ENCODE peak calls at places on chromosomes 6 and 20, in seven cellular contexts. V is heart left ventricle; K is adrenal gland; Q is activated naive CD4-positive, alpha-beta T cell treated with anti-CD3 and anti-CD28 coated beads for 36 hours; L is RCC 7860; S is stimulated activated CD4-positive, alpha-beta T cell treated with anti-CD3 and anti-CD28 coated beads, Interleukin-1b, Interleukin-23, amount 100 ng/mL, for 24 hours; O is activated T-helper 1 cell treated with anti-CD3 and anti-CD28 coated beads, Interleukin-12 subunit alpha, Interleukin-12 subunit beta, Interleukin-2, Interleukin-4 antibody, amounts not matched to agents 30 ng/mL and 10 ng/mL and 1 ng/mL, durations not matched to agents 14 hours and 24 hours and 36 hours. F is an unnamed sample.

GRCh38 chr6:84643778-84644177 is 120.6 kb downstream of the TBX18 start:
- DNase-seq in V (no peak), L (no peak), O (no peak), K (no peak), S (no peak), Q (no peak), F (no peak)

GRCh38 chr20:48724891-48725588 is 102.8 kb downstream of the PREX1 start:
- DNase-seq in L (no peak), K (no peak), S (no peak), O (no peak), V (no peak), Q (no peak), F (no peak)

GRCh38 chr6:138443979-138444378 is 40.0 kb downstream of the HEBP2 start:
- DNase-seq in Q (no peak), S (no peak), K (no peak), L (no peak), V (no peak), O (no peak), F (no peak)

GRCh38 chr6:2982464-2983121 is 11.2 kb upstream of the SERPINB6 start:
- DNase-seq in O (no peak), Q (no peak), V (no peak), K (no peak), S (no peak), L (no peak), F (no peak)

GRCh38 chr6:22906091-22906549 is 336.8 kb downstream of the HDGFL1 start:
- DNase-seq in S (no peak), O (no peak), L (peak), K (no peak), V (no peak), Q (no peak), F (no peak)

GRCh38 chr6:130697661-130698535 is 129.3 kb upstream of the SMLR1 start:
- DNase-seq in Q (peak), S (no peak), L (no peak), V (no peak), O (peak), K (peak), F (peak)

GRCh38 chr20:63133481-63134091 is 82.3 kb downstream of the YTHDF1 start:
- DNase-seq in O (no peak), S (no peak), K (no peak), V (no peak), L (no peak), Q (no peak), F (no peak)

GRCh38 chr20:20637998-20638397 is 74.4 kb downstream of the RALGAPA2 start:
- DNase-seq in V (no peak), Q (no peak), S (no peak), L (no peak), O (no peak), K (no peak), F (no peak)

GRCh38 chr20:47670913-47671312 is 114.4 kb downstream of the SULF2 start:
- DNase-seq in L (no peak), S (no peak), Q (no peak), V (no peak), K (no peak), O (no peak), F (no peak)

GRCh38 chr6:79993911-79994309 is 10.5 kb upstream of the TTK start:
- DNase-seq in L (no peak), K (no peak), V (no peak), O (no peak), Q (no peak), S (no peak), F (no peak)

GRCh38 chr6:41942045-41942851 is 640 bp upstream of the CCND3 start:
- DNase-seq in S (no peak), K (no peak), Q (peak), V (no peak), O (no peak), L (no peak), F (no peak)

GRCh38 chr6:133995296-133995695 is 42.3 kb downstream of the TBPL1 start:
- DNase-seq in S (no peak), K (no peak), V (no peak), O (no peak), Q (no peak), L (no peak), F (no peak)

GRCh38 chr6:15937582-15937981 is 191.3 kb upstream of the MYLIP start:
- DNase-seq in O (no peak), S (no peak), V (no peak), L (no peak), K (no peak), Q (no peak), F (no peak)

GRCh38 chr6:1724124-1724523 is 114.4 kb downstream of the FOXC1 start:
- DNase-seq in V (no peak), O (no peak), S (no peak), Q (no peak), K (no peak), L (no peak), F (no peak)

GRCh38 chr20:23361108-23361650 is 803 bp upstream of the GZF1 start:
- DNase-seq in K (peak), Q (no peak), O (no peak), V (no peak), S (no peak), L (peak), F (no peak)

GRCh38 chr6:30799210-30799609 is 54.9 kb upstream of the IER3 start:
- DNase-seq in K (no peak), L (no peak), V (no peak), S (no peak), Q (no peak), O (no peak), F (no peak)

GRCh38 chr6:122998403-122998965 is 2.4 kb downstream of the CLVS2 start:
- DNase-seq in L (no peak), K (no peak), Q (no peak), O (no peak), S (no peak), V (no peak), F (no peak)

GRCh38 chr6:128696651-128697391 is 176.4 kb upstream of the PTPRK start:
- DNase-seq in S (no peak), O (no peak), V (no peak), K (no peak), Q (no peak), L (peak), F (no peak)

GRCh38 chr20:52859156-52859887 is 112.8 kb upstream of the TSHZ2 start:
- DNase-seq in S (no peak), O (no peak), L (peak), V (peak), K (peak), Q (no peak), F (no peak)

GRCh38 chr6:151502499-151502898 is 8.7 kb downstream of the CCDC170 start:
- DNase-seq in Q (no peak), O (no peak), S (no peak), L (no peak), V (no peak), K (no peak), F (no peak)

GRCh38 chr6:21582651-21583050 is 10.9 kb upstream of the SOX4 start:
- DNase-seq in V (no peak), K (no peak), L (no peak), O (no peak), Q (no peak), S (no peak), F (no peak)

GRCh38 chr6:31401403-31401802 is 2.0 kb upstream of the MICA start:
- DNase-seq in S (no peak), O (no peak), L (peak), Q (no peak), K (peak), V (no peak), F (no peak)

GRCh38 chr6:11033825-11034224 is 10.3 kb downstream of the ELOVL2 start:
- DNase-seq in Q (no peak), O (no peak), K (no peak), L (peak), S (no peak), V (no peak), F (no peak)

GRCh38 chr6:29568021-29568420 is 8.5 kb upstream of the UBD start:
- DNase-seq in L (no peak), V (no peak), K (no peak), O (no peak), Q (no peak), S (no peak), F (no peak)

GRCh38 chr6:11094411-11094851 is 797 bp downstream of the SMIM13 start:
- DNase-seq in Q (peak), K (peak), O (peak), L (peak), S (peak), V (peak), F (peak)

GRCh38 chr6:99819853-99820252 is 174.2 kb downstream of the MCHR2 start:
- DNase-seq in L (no peak), Q (no peak), O (no peak), K (no peak), V (no peak), S (no peak), F (no peak)

GRCh38 chr6:161023316-161023715 is 31.7 kb downstream of the MAP3K4 start:
- DNase-seq in L (no peak), S (no peak), Q (no peak), K (no peak), V (no peak), O (no peak), F (no peak)

GRCh38 chr6:79621579-79621978 is 9.6 kb upstream of the SH3BGRL2 start:
- DNase-seq in Q (no peak), L (no peak), O (no peak), K (no peak), S (no peak), V (no peak), F (no peak)

GRCh38 chr6:126761854-126762253 is 356.6 kb upstream of the RSPO3 start:
- DNase-seq in K (no peak), V (no peak), L (no peak), Q (no peak), S (no peak), O (no peak), F (no peak)

GRCh38 chr6:169239181-169239580 is 14.5 kb downstream of the THBS2 start:
- DNase-seq in S (no peak), O (no peak), K (no peak), V (no peak), Q (no peak), L (no peak), F (no peak)

GRCh38 chr20:63529861-63530787 is 7.1 kb downstream of the PTK6 start:
- DNase-seq in O (no peak), L (no peak), K (no peak), S (no peak), Q (no peak), V (peak), F (no peak)

GRCh38 chr6:9140861-9141534 is 705.7 kb upstream of the SLC35B3 start:
- DNase-seq in S (no peak), L (no peak), K (peak), O (no peak), V (no peak), Q (no peak), F (no peak)

GRCh38 chr20:36116813-36117441 is 37.6 kb upstream of the EPB41L1 start:
- DNase-seq in K (no peak), Q (no peak), S (no peak), O (no peak), L (peak), V (no peak), F (no peak)

GRCh38 chr6:157681041-157681650 is 141.9 kb upstream of the SNX9 start:
- DNase-seq in L (no peak), S (no peak), Q (no peak), O (no peak), K (no peak), V (no peak), F (no peak)

GRCh38 chr6:166608819-166609218 is 18.2 kb downstream of the RPS6KA2 start:
- DNase-seq in O (no peak), K (no peak), S (no peak), Q (no peak), L (no peak), V (no peak), F (no peak)

GRCh38 chr20:9262653-9263194 is 193.8 kb downstream of the PLCB4 start:
- DNase-seq in K (no peak), O (no peak), Q (no peak), S (no peak), L (no peak), V (no peak), F (no peak)